ENCODE peak calls at places on chromosome 1, in seven cellular contexts. One of them, this sample, is unnamed.

GRCh38 chr1:162908780-162909179 is 47.8 kb upstream of the CCDC190 start:
- DNase-seq in kidney glomerular epithelial cell: peak
- DNase-seq in activated CD8-positive, alpha-beta memory T cell treated with anti-CD3 and anti-CD28 coated beads for 4 hours: no peak
- DNase-seq in ecto neural progenitor cell: no peak
- DNase-seq in hippocampal formation: no peak
- DNase-seq in astrocyte: peak
- DNase-seq in occipital lobe: no peak
- DNase-seq in this sample: no peak

GRCh38 chr1:215569987-215570824 is 3.1 kb downstream of the KCTD3 start:
- DNase-seq in kidney glomerular epithelial cell: no peak
- DNase-seq in activated CD8-positive, alpha-beta memory T cell treated with anti-CD3 and anti-CD28 coated beads for 4 hours: no peak
- DNase-seq in ecto neural progenitor cell: no peak
- DNase-seq in hippocampal formation: no peak
- DNase-seq in astrocyte: peak
- DNase-seq in occipital lobe: no peak
- DNase-seq in this sample: no peak

GRCh38 chr1:106568161-106568560 is 488.3 kb upstream of the PRMT6 start:
- DNase-seq in kidney glomerular epithelial cell: no peak
- DNase-seq in activated CD8-positive, alpha-beta memory T cell treated with anti-CD3 and anti-CD28 coated beads for 4 hours: no peak
- DNase-seq in ecto neural progenitor cell: no peak
- DNase-seq in hippocampal formation: no peak
- DNase-seq in astrocyte: no peak
- DNase-seq in occipital lobe: no peak
- DNase-seq in this sample: no peak

GRCh38 chr1:235918032-235918431 is 51.3 kb upstream of the LYST start:
- DNase-seq in kidney glomerular epithelial cell: no peak
- DNase-seq in activated CD8-positive, alpha-beta memory T cell treated with anti-CD3 and anti-CD28 coated beads for 4 hours: no peak
- DNase-seq in ecto neural progenitor cell: no peak
- DNase-seq in hippocampal formation: no peak
- DNase-seq in astrocyte: no peak
- DNase-seq in occipital lobe: no peak
- DNase-seq in this sample: no peak

GRCh38 chr1:25873120-25873519 is 2.4 kb downstream of the PAQR7 start:
- DNase-seq in kidney glomerular epithelial cell: peak
- DNase-seq in activated CD8-positive, alpha-beta memory T cell treated with anti-CD3 and anti-CD28 coated beads for 4 hours: no peak
- DNase-seq in ecto neural progenitor cell: no peak
- DNase-seq in hippocampal formation: no peak
- DNase-seq in astrocyte: no peak
- DNase-seq in occipital lobe: no peak
- DNase-seq in this sample: no peak

GRCh38 chr1:21913763-21914162 is 23.3 kb downstream of the HSPG2 start:
- DNase-seq in kidney glomerular epithelial cell: no peak
- DNase-seq in activated CD8-positive, alpha-beta memory T cell treated with anti-CD3 and anti-CD28 coated beads for 4 hours: peak
- DNase-seq in ecto neural progenitor cell: no peak
- DNase-seq in hippocampal formation: no peak
- DNase-seq in astrocyte: no peak
- DNase-seq in occipital lobe: no peak
- DNase-seq in this sample: no peak

GRCh38 chr1:55321947-55322346 is 106.8 kb upstream of the USP24 start:
- DNase-seq in kidney glomerular epithelial cell: no peak
- DNase-seq in activated CD8-positive, alpha-beta memory T cell treated with anti-CD3 and anti-CD28 coated beads for 4 hours: no peak
- DNase-seq in ecto neural progenitor cell: no peak
- DNase-seq in hippocampal formation: no peak
- DNase-seq in astrocyte: peak
- DNase-seq in occipital lobe: no peak
- DNase-seq in this sample: no peak

GRCh38 chr1:9075023-9075422 is 5.6 kb upstream of the SLC2A5 start:
- DNase-seq in kidney glomerular epithelial cell: peak
- DNase-seq in activated CD8-positive, alpha-beta memory T cell treated with anti-CD3 and anti-CD28 coated beads for 4 hours: no peak
- DNase-seq in ecto neural progenitor cell: no peak
- DNase-seq in hippocampal formation: no peak
- DNase-seq in astrocyte: no peak
- DNase-seq in occipital lobe: no peak
- DNase-seq in this sample: no peak